ENCODE peak calls at places on chromosomes 12 and 14, in five cellular contexts. One of them, this sample, is unnamed.

GRCh38 chr14:59632381-59632780 is 55.8 kb upstream of the CCDC175 start:
- DNase-seq in ovary: no peak
- DNase-seq in neural progenitor cell: peak
- DNase-seq in transverse colon: peak
- DNase-seq in A549: peak
- DNase-seq in this sample: no peak

GRCh38 chr12:116604883-116605641 is 45.9 kb downstream of the MAP1LC3B2 start:
- DNase-seq in transverse colon: no peak
- DNase-seq in neural progenitor cell: no peak
- DNase-seq in A549: no peak
- DNase-seq in ovary: no peak
- DNase-seq in this sample: no peak

GRCh38 chr12:11753826-11754225 is 104.4 kb downstream of the ETV6 start:
- DNase-seq in transverse colon: no peak
- DNase-seq in neural progenitor cell: no peak
- DNase-seq in ovary: no peak
- DNase-seq in A549: no peak
- DNase-seq in this sample: no peak

GRCh38 chr14:64696355-64696844 is 7.8 kb upstream of the PLEKHG3 start:
- DNase-seq in A549: no peak
- DNase-seq in transverse colon: peak
- DNase-seq in ovary: no peak
- DNase-seq in neural progenitor cell: no peak
- DNase-seq in this sample: no peak

GRCh38 chr14:75277796-75278421 is 719 bp upstream of the FOS start:
- DNase-seq in ovary: no peak
- DNase-seq in A549: no peak
- DNase-seq in transverse colon: no peak
- DNase-seq in neural progenitor cell: no peak
- DNase-seq in this sample: no peak

GRCh38 chr14:55645148-55645547 is 65.1 kb downstream of the KTN1 start:
- DNase-seq in transverse colon: no peak
- DNase-seq in neural progenitor cell: no peak
- DNase-seq in ovary: no peak
- DNase-seq in A549: no peak
- DNase-seq in this sample: no peak

GRCh38 chr12:108865169-108865568 is 7.8 kb upstream of the SSH1 start:
- DNase-seq in ovary: no peak
- DNase-seq in neural progenitor cell: no peak
- DNase-seq in A549: no peak
- DNase-seq in transverse colon: no peak
- DNase-seq in this sample: no peak

GRCh38 chr14:53793790-53794560 is 162.7 kb downstream of the BMP4 start:
- DNase-seq in neural progenitor cell: no peak
- DNase-seq in transverse colon: peak
- DNase-seq in ovary: no peak
- DNase-seq in A549: no peak
- DNase-seq in this sample: peak

GRCh38 chr12:27193106-27193505 is 51.0 kb upstream of the STK38L start:
- DNase-seq in neural progenitor cell: no peak
- DNase-seq in transverse colon: no peak
- DNase-seq in ovary: no peak
- DNase-seq in A549: no peak
- DNase-seq in this sample: no peak

GRCh38 chr14:60151715-60152114 is 13.5 kb downstream of the DHRS7 start:
- DNase-seq in transverse colon: peak
- DNase-seq in neural progenitor cell: no peak
- DNase-seq in ovary: no peak
- DNase-seq in A549: peak
- DNase-seq in this sample: peak

GRCh38 chr12:31362115-31362758 is 36.3 kb upstream of the SINHCAF start:
- DNase-seq in neural progenitor cell: peak
- DNase-seq in transverse colon: peak
- DNase-seq in A549: no peak
- DNase-seq in ovary: no peak
- DNase-seq in this sample: peak

GRCh38 chr12:11650279-11650696 is 814 bp downstream of the ETV6 start:
- DNase-seq in A549: no peak
- DNase-seq in neural progenitor cell: peak
- DNase-seq in transverse colon: peak
- DNase-seq in ovary: peak
- DNase-seq in this sample: no peak

GRCh38 chr14:104724981-104725771 is 1.1 kb downstream of the ADSS1 start:
- DNase-seq in ovary: no peak
- DNase-seq in transverse colon: peak
- DNase-seq in A549: peak
- DNase-seq in neural progenitor cell: peak
- DNase-seq in this sample: no peak

GRCh38 chr14:43540948-43541347 is 966.1 kb downstream of the FSCB start:
- DNase-seq in A549: peak
- DNase-seq in ovary: no peak
- DNase-seq in neural progenitor cell: peak
- DNase-seq in transverse colon: no peak
- DNase-seq in this sample: no peak

GRCh38 chr14:23405516-23406025 is 2.5 kb downstream of the MYH6 start:
- DNase-seq in A549: no peak
- DNase-seq in neural progenitor cell: no peak
- DNase-seq in ovary: no peak
- DNase-seq in transverse colon: no peak
- DNase-seq in this sample: no peak

GRCh38 chr12:56724660-56724988 is 475 bp downstream of the NACA start:
- DNase-seq in neural progenitor cell: peak
- DNase-seq in A549: no peak
- DNase-seq in ovary: peak
- DNase-seq in transverse colon: no peak
- DNase-seq in this sample: no peak

GRCh38 chr12:40502322-40502721 is 189.9 kb upstream of the CNTN1 start:
- DNase-seq in A549: no peak
- DNase-seq in ovary: no peak
- DNase-seq in neural progenitor cell: no peak
- DNase-seq in transverse colon: no peak
- DNase-seq in this sample: no peak

GRCh38 chr12:120742207-120742536 is 16.5 kb downstream of the ACADS start:
- DNase-seq in transverse colon: no peak
- DNase-seq in ovary: peak
- DNase-seq in neural progenitor cell: no peak
- DNase-seq in A549: no peak
- DNase-seq in this sample: no peak

GRCh38 chr14:50321009-50321660 is 9.0 kb downstream of the DMAC2L start:
- DNase-seq in transverse colon: peak
- DNase-seq in neural progenitor cell: peak
- DNase-seq in A549: peak
- DNase-seq in ovary: peak
- DNase-seq in this sample: peak

GRCh38 chr14:34425095-34425851 is 36.8 kb downstream of the SPTSSA start:
- DNase-seq in transverse colon: peak
- DNase-seq in A549: no peak
- DNase-seq in neural progenitor cell: no peak
- DNase-seq in ovary: no peak
- DNase-seq in this sample: no peak

DNA sequence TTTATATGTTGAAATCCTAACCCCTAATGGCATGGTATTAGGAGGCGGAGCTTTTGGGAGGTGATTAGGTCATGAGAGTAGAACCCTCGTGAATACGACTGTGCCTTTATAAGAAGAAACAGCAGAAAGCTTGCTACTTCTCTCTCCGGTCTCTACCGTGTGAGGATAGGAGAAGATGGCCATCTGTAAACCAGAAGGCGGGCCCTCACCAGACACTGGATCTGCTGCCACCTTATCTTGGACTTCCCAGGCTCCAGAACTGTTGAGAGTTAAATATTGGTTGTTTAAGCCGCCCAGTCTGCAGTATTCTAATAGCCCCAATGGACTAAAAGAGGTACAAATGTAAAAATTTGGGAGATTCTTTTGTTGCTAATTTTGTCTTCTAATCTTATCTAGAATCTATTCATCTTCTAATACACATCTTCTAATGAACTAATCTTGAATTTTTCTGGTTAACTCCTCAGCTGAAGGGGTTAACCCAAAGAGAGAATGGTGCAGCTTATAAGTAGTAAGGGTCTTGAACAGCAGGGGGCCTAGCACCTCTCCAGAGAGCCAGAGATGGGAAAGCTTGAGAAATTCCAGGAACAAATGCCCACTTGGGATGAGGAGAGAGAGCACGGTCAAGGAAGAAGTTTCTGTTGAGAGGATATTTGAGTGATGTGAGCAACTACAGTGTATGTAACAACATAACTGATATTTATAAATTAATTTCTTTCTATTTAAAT is 264.0 kb upstream of the GRIP1 start:
- DNase-seq in transverse colon: no peak
- DNase-seq in neural progenitor cell: peak
- DNase-seq in A549: no peak
- DNase-seq in ovary: no peak
- DNase-seq in this sample: no peak
- TF ChIP-seq CTCF in transverse colon: no peak
- TF ChIP-seq CTCF in neural progenitor cell: peak
- TF ChIP-seq CTCF in A549: no peak
- TF ChIP-seq CTCF in ovary: no peak
- TF ChIP-seq CTCF in this sample: no peak

GRCh38 chr12:15719230-15719629 is 70.0 kb downstream of the EPS8 start:
- DNase-seq in A549: no peak
- DNase-seq in transverse colon: no peak
- DNase-seq in neural progenitor cell: no peak
- DNase-seq in ovary: no peak
- DNase-seq in this sample: no peak

GRCh38 chr12:15726029-15726756 is 63.0 kb downstream of the EPS8 start:
- DNase-seq in A549: no peak
- DNase-seq in neural progenitor cell: no peak
- DNase-seq in ovary: no peak
- DNase-seq in transverse colon: no peak
- DNase-seq in this sample: no peak

GRCh38 chr12:15720299-15720698 is 68.9 kb downstream of the EPS8 start:
- DNase-seq in neural progenitor cell: no peak
- DNase-seq in A549: no peak
- DNase-seq in ovary: no peak
- DNase-seq in transverse colon: no peak
- DNase-seq in this sample: no peak

GRCh38 chr12:15721716-15722115 is 67.5 kb downstream of the EPS8 start:
- DNase-seq in ovary: no peak
- DNase-seq in neural progenitor cell: no peak
- DNase-seq in transverse colon: no peak
- DNase-seq in A549: no peak
- DNase-seq in this sample: no peak

DNA sequence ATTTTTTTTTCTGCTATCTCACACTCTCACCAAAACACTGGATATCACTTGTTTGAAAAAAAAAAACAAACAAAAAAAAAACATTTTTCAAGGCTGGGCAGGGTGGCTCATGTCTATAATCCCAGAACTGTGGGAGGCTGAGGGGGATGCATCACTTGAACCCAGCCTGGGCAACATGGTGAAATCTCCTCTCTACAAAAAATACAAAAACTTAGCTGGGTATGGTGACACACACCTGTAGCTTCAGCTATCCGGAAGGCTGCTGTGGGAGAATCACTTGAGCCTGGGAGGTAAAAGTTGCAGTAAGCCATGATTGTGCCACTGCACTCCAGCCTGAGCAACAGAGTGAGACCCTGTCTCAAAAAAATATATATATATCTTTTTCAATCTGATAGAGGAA is 66.2 kb downstream of the EPS8 start:
- DNase-seq in A549: no peak
- DNase-seq in neural progenitor cell: no peak
- DNase-seq in transverse colon: no peak
- DNase-seq in ovary: no peak
- DNase-seq in this sample: no peak
- H3K27ac ChIP-seq in A549: no peak
- H3K27ac ChIP-seq in neural progenitor cell: no peak
- H3K27ac ChIP-seq in transverse colon: no peak
- H3K27ac ChIP-seq in ovary: no peak
- H3K27ac ChIP-seq in this sample: no peak

GRCh38 chr14:68865542-68865941 is 72.7 kb upstream of the ZFP36L1 start:
- DNase-seq in ovary: no peak
- DNase-seq in neural progenitor cell: no peak
- DNase-seq in transverse colon: no peak
- DNase-seq in A549: no peak
- DNase-seq in this sample: no peak
- H3K4me3 ChIP-seq in ovary: no peak
- H3K4me3 ChIP-seq in neural progenitor cell: no peak
- H3K4me3 ChIP-seq in transverse colon: no peak
- H3K4me3 ChIP-seq in A549: no peak
- H3K4me3 ChIP-seq in this sample: no peak

GRCh38 chr12:51424662-51425539 is at the start of gene SLC4A8:
- DNase-seq in neural progenitor cell: peak
- DNase-seq in A549: peak
- DNase-seq in ovary: peak
- DNase-seq in transverse colon: peak
- DNase-seq in this sample: peak
- TF ChIP-seq CTCF in neural progenitor cell: peak
- TF ChIP-seq CTCF in A549: peak
- TF ChIP-seq CTCF in ovary: peak
- TF ChIP-seq CTCF in transverse colon: peak
- TF ChIP-seq CTCF in this sample: peak

DNA sequence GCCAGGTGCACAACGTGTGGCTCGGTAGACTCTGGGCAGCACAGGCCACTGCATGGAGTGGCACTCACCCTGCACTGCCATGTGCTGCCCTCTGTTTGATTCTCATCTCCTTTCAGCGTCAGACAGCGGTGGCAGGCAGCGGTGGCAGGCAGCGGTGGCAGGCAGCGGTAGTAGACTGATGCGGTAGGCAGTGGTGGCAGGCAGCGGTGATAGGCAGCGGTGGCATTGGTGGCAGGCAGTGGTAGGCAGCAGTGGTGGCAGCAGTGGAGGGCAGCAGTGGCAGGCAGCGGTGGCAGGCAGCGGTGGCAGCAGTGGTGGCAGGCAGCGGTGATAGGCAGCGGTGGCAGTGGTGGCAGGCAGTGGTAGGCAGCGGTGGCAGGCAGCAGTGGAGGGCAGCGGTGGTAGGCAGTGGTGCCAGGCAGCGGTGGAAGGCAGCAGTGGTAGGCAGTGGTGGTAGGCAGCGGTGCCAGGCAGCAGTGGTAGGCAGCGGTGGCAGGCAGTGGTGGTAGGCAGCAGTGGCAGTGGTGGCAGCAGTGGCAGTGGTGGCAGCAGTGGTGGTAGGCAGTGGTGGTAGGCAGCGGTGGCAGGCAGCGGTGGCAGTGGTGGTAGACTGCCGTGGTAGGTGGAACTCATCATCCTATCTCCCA is 6.0 kb upstream of the MEG3 start:
- DNase-seq in ovary: peak
- DNase-seq in neural progenitor cell: no peak
- DNase-seq in A549: no peak
- DNase-seq in transverse colon: no peak
- DNase-seq in this sample: no peak
- H3K27ac ChIP-seq in ovary: no peak
- H3K27ac ChIP-seq in neural progenitor cell: no peak
- H3K27ac ChIP-seq in A549: no peak
- H3K27ac ChIP-seq in transverse colon: no peak
- H3K27ac ChIP-seq in this sample: no peak

DNA sequence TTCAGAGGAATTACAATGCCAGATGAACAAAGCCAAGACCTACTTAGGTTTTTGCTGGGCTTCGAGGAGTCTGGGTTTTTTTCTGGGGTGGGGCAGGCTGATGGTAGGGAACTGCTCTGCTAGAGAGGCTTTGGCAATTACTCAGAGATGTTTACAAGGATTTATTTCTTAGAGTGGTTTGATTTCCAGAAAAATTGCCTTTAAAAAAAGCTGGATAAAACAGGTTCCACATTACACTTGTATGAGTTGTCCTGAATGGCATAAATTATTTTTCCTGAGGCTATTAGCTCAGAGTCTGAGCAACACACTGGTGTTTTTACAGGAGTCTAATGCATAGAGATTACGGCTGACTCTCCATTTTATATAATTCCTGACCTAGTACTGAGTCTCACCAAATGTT is 118.5 kb upstream of the FRMD6 start:
- DNase-seq in A549: no peak
- DNase-seq in ovary: no peak
- DNase-seq in transverse colon: no peak
- DNase-seq in neural progenitor cell: no peak
- DNase-seq in this sample: no peak
- H3K4me3 ChIP-seq in A549: no peak
- H3K4me3 ChIP-seq in ovary: no peak
- H3K4me3 ChIP-seq in transverse colon: no peak
- H3K4me3 ChIP-seq in neural progenitor cell: no peak
- H3K4me3 ChIP-seq in this sample: no peak

This sample was measured in dorsolateral prefrontal cortex.